ENCODE peak calls at places on chromosomes 16 and 17, in seven cellular contexts. V is LHCN-M2, U is HCT116, E is CD14-positive monocyte, A is epithelial cell of proximal tubule, Z is NCI-H526, F is fibroblast of the conjunctiva. T is an unnamed sample.

GRCh38 chr17:75090871-75091854 is 3.4 kb downstream of the SLC16A5 start:
- DNase-seq in U (no peak), Z (no peak), V (no peak), E (no peak), F (no peak), A (no peak), T (peak)

GRCh38 chr17:72710185-72710584 is 382.3 kb downstream of the SLC39A11 start:
- DNase-seq in A (no peak), U (no peak), Z (no peak), F (no peak), V (no peak), E (no peak), T (no peak)

GRCh38 chr16:87619360-87620200 is 17.3 kb downstream of the JPH3 start:
- DNase-seq in U (no peak), A (no peak), F (no peak), E (no peak), Z (no peak), V (no peak), T (no peak)

GRCh38 chr16:3193221-3194212 is 5.5 kb downstream of the OR1F1 start:
- DNase-seq in F (no peak), A (no peak), V (no peak), Z (no peak), E (no peak), U (no peak), T (peak)

GRCh38 chr16:30876867-30877266 is 17.0 kb downstream of the BCL7C start:
- DNase-seq in V (peak), F (no peak), Z (no peak), E (no peak), U (no peak), A (no peak), T (no peak)

GRCh38 chr16:66295191-66295590 is 71.3 kb upstream of the CDH5 start:
- DNase-seq in Z (no peak), U (no peak), V (no peak), F (no peak), E (no peak), A (no peak), T (no peak)

GRCh38 chr17:57617218-57617617 is 127.9 kb downstream of the CCDC182 start:
- DNase-seq in U (no peak), A (no peak), V (no peak), F (no peak), Z (no peak), E (no peak), T (no peak)

GRCh38 chr16:48963306-48963705 is 318.3 kb downstream of the CBLN1 start:
- DNase-seq in E (no peak), V (peak), U (peak), Z (no peak), A (no peak), F (no peak), T (peak)

GRCh38 chr17:5770556-5771270 is 186.4 kb upstream of the NLRP1 start:
- DNase-seq in F (no peak), V (no peak), U (no peak), A (no peak), Z (no peak), E (no peak), T (peak)